ENCODE peak calls at places on chromosome 1, in four cellular contexts. One of them, this sample, is unnamed.

GRCh38 chr1:108541856-108542255 is 18.0 kb upstream of the EEIG2 start:
- DNase-seq in EH: no peak
- DNase-seq in lower leg skin: no peak
- DNase-seq in AG04450: no peak
- DNase-seq in this sample: no peak

GRCh38 chr1:11281518-11282331 is 8.7 kb downstream of the UBIAD1 start:
- DNase-seq in EH: peak
- DNase-seq in lower leg skin: no peak
- DNase-seq in AG04450: peak
- DNase-seq in this sample: no peak

GRCh38 chr1:78274814-78275213 is 216.0 kb upstream of the PTGFR start:
- DNase-seq in EH: peak
- DNase-seq in lower leg skin: no peak
- DNase-seq in AG04450: peak
- DNase-seq in this sample: no peak

GRCh38 chr1:154992721-154993571 is 440 bp upstream of the LENEP start:
- DNase-seq in EH: peak
- DNase-seq in lower leg skin: no peak
- DNase-seq in AG04450: no peak
- DNase-seq in this sample: no peak

GRCh38 chr1:162111572-162111971 is 42.1 kb downstream of the NOS1AP start:
- DNase-seq in EH: peak
- DNase-seq in lower leg skin: no peak
- DNase-seq in AG04450: no peak
- DNase-seq in this sample: no peak

GRCh38 chr1:175409938-175410337 is 217.4 kb upstream of the KIAA0040 start:
- DNase-seq in EH: no peak
- DNase-seq in lower leg skin: no peak
- DNase-seq in AG04450: no peak
- DNase-seq in this sample: no peak

GRCh38 chr1:5427026-5427613 is 565.1 kb downstream of the NPHP4 start:
- DNase-seq in EH: no peak
- DNase-seq in lower leg skin: no peak
- DNase-seq in AG04450: no peak
- DNase-seq in this sample: no peak

GRCh38 chr1:17984510-17985085 is 123.0 kb upstream of the IGSF21 start:
- DNase-seq in EH: peak
- DNase-seq in lower leg skin: no peak
- DNase-seq in AG04450: no peak
- DNase-seq in this sample: no peak

This sample was measured in ascending aorta.